ENCODE peak calls at places on chromosomes 2 and 18, in ten cellular contexts. One of them, this sample, is unnamed.
A peak's percentile ranks its signal among the peaks of the same experiment; 100 is the strongest.

GRCh38 chr2:145685323-145686050 is 1165.6 kb upstream of the ZEB2 start:
- DNase-seq in mammary epithelial cell: peak; percentile 92
- DNase-seq in lower lobe of right lung: no peak
- DNase-seq in AG04449: no peak
- DNase-seq in gastrocnemius medialis: no peak
- DNase-seq in GM13976: no peak
- DNase-seq in cardiac muscle cell: no peak
- DNase-seq in heart left ventricle: no peak
- DNase-seq in dorsolateral prefrontal cortex: no peak
- DNase-seq in coronary artery: no peak
- DNase-seq in this sample: no peak

GRCh38 chr2:65639156-65639876 is 206.9 kb upstream of the SPRED2 start:
- DNase-seq in mammary epithelial cell: peak; percentile 66
- DNase-seq in lower lobe of right lung: no peak
- DNase-seq in AG04449: no peak
- DNase-seq in gastrocnemius medialis: no peak
- DNase-seq in GM13976: no peak
- DNase-seq in cardiac muscle cell: no peak
- DNase-seq in heart left ventricle: no peak
- DNase-seq in dorsolateral prefrontal cortex: no peak
- DNase-seq in coronary artery: no peak
- DNase-seq in this sample: no peak

GRCh38 chr18:6146309-6146661 is 251.0 kb upstream of the TMEM200C start:
- DNase-seq in mammary epithelial cell: no peak
- DNase-seq in lower lobe of right lung: no peak
- DNase-seq in AG04449: no peak
- DNase-seq in gastrocnemius medialis: no peak
- DNase-seq in GM13976: no peak
- DNase-seq in cardiac muscle cell: no peak
- DNase-seq in heart left ventricle: no peak
- DNase-seq in dorsolateral prefrontal cortex: no peak
- DNase-seq in coronary artery: no peak
- DNase-seq in this sample: no peak

GRCh38 chr2:181649436-181649979 is 7.4 kb downstream of the CERKL start:
- DNase-seq in mammary epithelial cell: peak; percentile 68
- DNase-seq in lower lobe of right lung: no peak
- DNase-seq in AG04449: no peak
- DNase-seq in gastrocnemius medialis: no peak
- DNase-seq in GM13976: no peak
- DNase-seq in cardiac muscle cell: no peak
- DNase-seq in heart left ventricle: no peak
- DNase-seq in dorsolateral prefrontal cortex: no peak
- DNase-seq in coronary artery: no peak
- DNase-seq in this sample: no peak

GRCh38 chr18:34493566-34494358 is 216.3 kb upstream of the DTNA start:
- DNase-seq in mammary epithelial cell: peak; percentile 54
- DNase-seq in lower lobe of right lung: peak; percentile 52
- DNase-seq in AG04449: no peak
- DNase-seq in gastrocnemius medialis: peak; percentile 27
- DNase-seq in GM13976: peak; percentile 59
- DNase-seq in cardiac muscle cell: peak; percentile 74
- DNase-seq in heart left ventricle: peak; percentile 33
- DNase-seq in dorsolateral prefrontal cortex: peak; percentile 11
- DNase-seq in coronary artery: peak; percentile 71
- DNase-seq in this sample: peak; percentile 33

GRCh38 chr2:12867888-12868287 is 151.2 kb downstream of the TRIB2 start:
- DNase-seq in mammary epithelial cell: no peak
- DNase-seq in lower lobe of right lung: no peak
- DNase-seq in AG04449: no peak
- DNase-seq in gastrocnemius medialis: no peak
- DNase-seq in GM13976: no peak
- DNase-seq in cardiac muscle cell: no peak
- DNase-seq in heart left ventricle: no peak
- DNase-seq in dorsolateral prefrontal cortex: no peak
- DNase-seq in coronary artery: no peak
- DNase-seq in this sample: no peak

GRCh38 chr2:60998628-60999545 is 18.6 kb upstream of the PEX13 start:
- DNase-seq in mammary epithelial cell: peak; percentile 37
- DNase-seq in lower lobe of right lung: no peak
- DNase-seq in AG04449: no peak
- DNase-seq in gastrocnemius medialis: no peak
- DNase-seq in GM13976: peak; percentile 61
- DNase-seq in cardiac muscle cell: peak; percentile 60
- DNase-seq in heart left ventricle: no peak
- DNase-seq in dorsolateral prefrontal cortex: no peak
- DNase-seq in coronary artery: no peak
- DNase-seq in this sample: no peak

GRCh38 chr18:76407681-76408080 is 87.4 kb downstream of the ZNF516 start:
- DNase-seq in mammary epithelial cell: no peak
- DNase-seq in lower lobe of right lung: no peak
- DNase-seq in AG04449: no peak
- DNase-seq in gastrocnemius medialis: no peak
- DNase-seq in GM13976: no peak
- DNase-seq in cardiac muscle cell: no peak
- DNase-seq in heart left ventricle: no peak
- DNase-seq in dorsolateral prefrontal cortex: no peak
- DNase-seq in coronary artery: no peak
- DNase-seq in this sample: no peak

GRCh38 chr2:239630618-239631286 is 229.9 kb upstream of the HDAC4 start:
- DNase-seq in mammary epithelial cell: peak; percentile 61
- DNase-seq in lower lobe of right lung: no peak
- DNase-seq in AG04449: peak; percentile 69
- DNase-seq in gastrocnemius medialis: peak; percentile 74
- DNase-seq in GM13976: no peak
- DNase-seq in cardiac muscle cell: no peak
- DNase-seq in heart left ventricle: no peak
- DNase-seq in dorsolateral prefrontal cortex: peak; percentile 57
- DNase-seq in coronary artery: no peak
- DNase-seq in this sample: no peak

GRCh38 chr18:9095297-9096012 is 7.0 kb upstream of the NDUFV2 start:
- DNase-seq in mammary epithelial cell: no peak
- DNase-seq in lower lobe of right lung: no peak
- DNase-seq in AG04449: no peak
- DNase-seq in gastrocnemius medialis: no peak
- DNase-seq in GM13976: peak; percentile 57
- DNase-seq in cardiac muscle cell: no peak
- DNase-seq in heart left ventricle: no peak
- DNase-seq in dorsolateral prefrontal cortex: no peak
- DNase-seq in coronary artery: no peak
- DNase-seq in this sample: peak; percentile 89

GRCh38 chr2:190722825-190723224 is 73.9 kb downstream of the NAB1 start:
- DNase-seq in mammary epithelial cell: peak; percentile 68
- DNase-seq in lower lobe of right lung: no peak
- DNase-seq in AG04449: no peak
- DNase-seq in gastrocnemius medialis: no peak
- DNase-seq in GM13976: no peak
- DNase-seq in cardiac muscle cell: no peak
- DNase-seq in heart left ventricle: no peak
- DNase-seq in dorsolateral prefrontal cortex: no peak
- DNase-seq in coronary artery: no peak
- DNase-seq in this sample: peak; percentile 43

GRCh38 chr2:16161085-16161565 is 220.8 kb downstream of the MYCN start:
- DNase-seq in mammary epithelial cell: no peak
- DNase-seq in lower lobe of right lung: no peak
- DNase-seq in AG04449: no peak
- DNase-seq in gastrocnemius medialis: no peak
- DNase-seq in GM13976: no peak
- DNase-seq in cardiac muscle cell: no peak
- DNase-seq in heart left ventricle: no peak
- DNase-seq in dorsolateral prefrontal cortex: no peak
- DNase-seq in coronary artery: no peak
- DNase-seq in this sample: no peak

GRCh38 chr18:11553098-11553940 is 56.1 kb upstream of the SLC35G4 start:
- DNase-seq in mammary epithelial cell: peak; percentile 21
- DNase-seq in lower lobe of right lung: no peak
- DNase-seq in AG04449: peak; percentile 5
- DNase-seq in gastrocnemius medialis: no peak
- DNase-seq in GM13976: peak; percentile 70
- DNase-seq in cardiac muscle cell: peak; percentile 65
- DNase-seq in heart left ventricle: no peak
- DNase-seq in dorsolateral prefrontal cortex: peak; percentile 31
- DNase-seq in coronary artery: no peak
- DNase-seq in this sample: peak; percentile 53

GRCh38 chr2:15766303-15766861 is 174.0 kb upstream of the MYCN start:
- DNase-seq in mammary epithelial cell: no peak
- DNase-seq in lower lobe of right lung: no peak
- DNase-seq in AG04449: no peak
- DNase-seq in gastrocnemius medialis: no peak
- DNase-seq in GM13976: no peak
- DNase-seq in cardiac muscle cell: no peak
- DNase-seq in heart left ventricle: no peak
- DNase-seq in dorsolateral prefrontal cortex: no peak
- DNase-seq in coronary artery: no peak
- DNase-seq in this sample: no peak

GRCh38 chr2:45825001-45825651 is 173.7 kb downstream of the PRKCE start:
- DNase-seq in mammary epithelial cell: no peak
- DNase-seq in lower lobe of right lung: no peak
- DNase-seq in AG04449: no peak
- DNase-seq in gastrocnemius medialis: no peak
- DNase-seq in GM13976: no peak
- DNase-seq in cardiac muscle cell: no peak
- DNase-seq in heart left ventricle: no peak
- DNase-seq in dorsolateral prefrontal cortex: no peak
- DNase-seq in coronary artery: no peak
- DNase-seq in this sample: no peak

GRCh38 chr18:50287441-50288347 is at the start of gene CXXC1:
- DNase-seq in mammary epithelial cell: peak; percentile 99
- DNase-seq in lower lobe of right lung: peak; percentile 99
- DNase-seq in AG04449: peak; percentile 98
- DNase-seq in gastrocnemius medialis: peak; percentile 95
- DNase-seq in GM13976: peak; percentile 92
- DNase-seq in cardiac muscle cell: peak; percentile 100
- DNase-seq in heart left ventricle: peak; percentile 98
- DNase-seq in dorsolateral prefrontal cortex: peak; percentile 100
- DNase-seq in coronary artery: peak; percentile 98
- DNase-seq in this sample: peak; percentile 98
- TF ChIP-seq CTCF in mammary epithelial cell: peak; percentile 39
- TF ChIP-seq CTCF in lower lobe of right lung: peak; percentile 61
- TF ChIP-seq CTCF in AG04449: peak; percentile 79
- TF ChIP-seq CTCF in gastrocnemius medialis: peak; percentile 61
- TF ChIP-seq CTCF in GM13976: peak; percentile 45
- TF ChIP-seq CTCF in cardiac muscle cell: peak; percentile 63
- TF ChIP-seq CTCF in heart left ventricle: peak; percentile 63
- TF ChIP-seq CTCF in dorsolateral prefrontal cortex: peak; percentile 58
- TF ChIP-seq CTCF in coronary artery: no peak
- TF ChIP-seq CTCF in this sample: no peak

GRCh38 chr2:242020196-242021004 is 150.9 kb downstream of the RTP5 start:
- DNase-seq in mammary epithelial cell: no peak
- DNase-seq in lower lobe of right lung: peak; percentile 45
- DNase-seq in AG04449: no peak
- DNase-seq in gastrocnemius medialis: no peak
- DNase-seq in GM13976: no peak
- DNase-seq in cardiac muscle cell: no peak
- DNase-seq in heart left ventricle: no peak
- DNase-seq in dorsolateral prefrontal cortex: peak; percentile 71
- DNase-seq in coronary artery: no peak
- DNase-seq in this sample: no peak
- TF ChIP-seq CTCF in mammary epithelial cell: no peak
- TF ChIP-seq CTCF in lower lobe of right lung: no peak
- TF ChIP-seq CTCF in AG04449: peak; percentile 6
- TF ChIP-seq CTCF in gastrocnemius medialis: no peak
- TF ChIP-seq CTCF in GM13976: no peak
- TF ChIP-seq CTCF in cardiac muscle cell: peak; percentile 19
- TF ChIP-seq CTCF in heart left ventricle: no peak
- TF ChIP-seq CTCF in dorsolateral prefrontal cortex: no peak
- TF ChIP-seq CTCF in coronary artery: no peak
- TF ChIP-seq CTCF in this sample: no peak

GRCh38 chr2:158923641-158924040 is 44.8 kb upstream of the TANC1 start:
- DNase-seq in mammary epithelial cell: no peak
- DNase-seq in lower lobe of right lung: no peak
- DNase-seq in AG04449: no peak
- DNase-seq in gastrocnemius medialis: no peak
- DNase-seq in GM13976: no peak
- DNase-seq in cardiac muscle cell: no peak
- DNase-seq in heart left ventricle: no peak
- DNase-seq in dorsolateral prefrontal cortex: no peak
- DNase-seq in coronary artery: no peak
- DNase-seq in this sample: no peak
- TF ChIP-seq CTCF in mammary epithelial cell: no peak
- TF ChIP-seq CTCF in lower lobe of right lung: no peak
- TF ChIP-seq CTCF in AG04449: no peak
- TF ChIP-seq CTCF in gastrocnemius medialis: no peak
- TF ChIP-seq CTCF in GM13976: no peak
- TF ChIP-seq CTCF in cardiac muscle cell: no peak
- TF ChIP-seq CTCF in heart left ventricle: no peak
- TF ChIP-seq CTCF in dorsolateral prefrontal cortex: no peak
- TF ChIP-seq CTCF in coronary artery: no peak
- TF ChIP-seq CTCF in this sample: no peak

DNA sequence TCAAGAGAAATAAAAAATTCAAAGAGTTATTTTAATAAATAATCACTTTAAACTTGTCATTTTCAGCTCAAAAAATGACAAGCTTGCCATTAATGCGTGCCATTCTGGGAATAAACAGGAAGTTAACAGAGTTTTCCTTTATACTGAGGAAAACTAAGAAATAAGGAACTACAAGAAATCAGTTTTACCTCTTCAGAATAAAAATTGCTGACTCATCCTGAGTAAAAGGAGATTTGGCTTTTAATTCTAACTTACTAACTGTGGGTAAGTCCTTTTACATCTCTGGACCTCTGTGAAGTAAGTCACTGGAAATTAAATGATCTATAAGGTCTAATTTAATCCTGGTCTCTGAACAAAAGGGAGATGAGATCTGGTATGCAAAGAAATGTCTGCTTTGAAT is 16.1 kb downstream of the CEBPZ start:
- DNase-seq in mammary epithelial cell: no peak
- DNase-seq in lower lobe of right lung: no peak
- DNase-seq in AG04449: no peak
- DNase-seq in gastrocnemius medialis: no peak
- DNase-seq in GM13976: no peak
- DNase-seq in cardiac muscle cell: no peak
- DNase-seq in heart left ventricle: no peak
- DNase-seq in dorsolateral prefrontal cortex: no peak
- DNase-seq in coronary artery: no peak
- DNase-seq in this sample: no peak
- TF ChIP-seq CTCF in mammary epithelial cell: no peak
- TF ChIP-seq CTCF in lower lobe of right lung: no peak
- TF ChIP-seq CTCF in AG04449: no peak
- TF ChIP-seq CTCF in gastrocnemius medialis: no peak
- TF ChIP-seq CTCF in GM13976: no peak
- TF ChIP-seq CTCF in cardiac muscle cell: no peak
- TF ChIP-seq CTCF in heart left ventricle: no peak
- TF ChIP-seq CTCF in dorsolateral prefrontal cortex: no peak
- TF ChIP-seq CTCF in coronary artery: no peak
- TF ChIP-seq CTCF in this sample: no peak

DNA sequence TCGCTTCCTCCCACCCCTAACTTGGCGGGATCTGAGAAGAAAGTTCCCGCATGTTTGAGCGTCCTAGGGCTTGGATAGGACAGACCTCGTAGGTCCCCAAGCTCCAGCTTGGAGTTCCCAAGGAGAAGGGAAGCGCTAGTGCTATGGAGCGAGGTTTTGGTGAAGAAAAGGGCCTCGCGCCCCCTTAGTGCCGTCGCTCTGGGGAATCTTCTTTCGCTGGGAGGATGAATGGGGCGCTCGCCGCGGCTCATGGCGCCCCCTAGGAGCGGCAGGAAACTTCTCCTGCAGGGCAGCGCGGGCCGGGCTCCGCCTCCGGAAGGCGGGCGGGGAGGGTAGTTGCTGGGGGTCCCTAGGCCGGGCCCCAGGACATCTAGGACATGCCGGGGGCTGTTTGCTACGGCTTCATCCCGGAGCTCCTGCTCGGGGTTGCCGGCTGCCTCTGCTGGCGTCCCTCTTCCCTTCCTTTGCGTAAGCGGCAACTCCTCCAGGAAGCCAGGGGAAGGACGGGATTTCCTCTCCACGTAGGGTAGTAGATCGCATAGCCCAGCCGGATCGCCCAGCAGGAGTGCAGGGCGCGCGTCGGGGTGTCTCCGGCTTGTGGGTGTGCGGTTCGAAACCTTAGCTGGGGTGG is 11.9 kb upstream of the SKOR2 start:
- DNase-seq in mammary epithelial cell: no peak
- DNase-seq in lower lobe of right lung: no peak
- DNase-seq in AG04449: no peak
- DNase-seq in gastrocnemius medialis: no peak
- DNase-seq in GM13976: no peak
- DNase-seq in cardiac muscle cell: no peak
- DNase-seq in heart left ventricle: no peak
- DNase-seq in dorsolateral prefrontal cortex: no peak
- DNase-seq in coronary artery: no peak
- DNase-seq in this sample: no peak
- TF ChIP-seq CTCF in mammary epithelial cell: no peak
- TF ChIP-seq CTCF in lower lobe of right lung: peak; percentile 8
- TF ChIP-seq CTCF in AG04449: peak; percentile 68
- TF ChIP-seq CTCF in gastrocnemius medialis: no peak
- TF ChIP-seq CTCF in GM13976: no peak
- TF ChIP-seq CTCF in cardiac muscle cell: peak; percentile 25
- TF ChIP-seq CTCF in heart left ventricle: no peak
- TF ChIP-seq CTCF in dorsolateral prefrontal cortex: no peak
- TF ChIP-seq CTCF in coronary artery: no peak
- TF ChIP-seq CTCF in this sample: no peak